ENCODE peak calls at places on chromosome 16, in four cellular contexts. One of them, this sample, is unnamed.

GRCh38 chr16:19135896-19136438 is 22.2 kb downstream of the ITPRIPL2 start:
- DNase-seq in astrocyte of the spinal cord: peak
- DNase-seq in effector memory CD4-positive, alpha-beta T cell: no peak
- DNase-seq in AG10803: peak
- DNase-seq in this sample: no peak

GRCh38 chr16:85767569-85767968 is 16.7 kb upstream of the C16orf74 start:
- DNase-seq in astrocyte of the spinal cord: peak
- DNase-seq in effector memory CD4-positive, alpha-beta T cell: no peak
- DNase-seq in AG10803: peak
- DNase-seq in this sample: no peak

GRCh38 chr16:12236491-12237030 is 260.0 kb downstream of the SNX29 start:
- DNase-seq in astrocyte of the spinal cord: no peak
- DNase-seq in effector memory CD4-positive, alpha-beta T cell: no peak
- DNase-seq in AG10803: no peak
- DNase-seq in this sample: no peak

GRCh38 chr16:2016407-2016922 is 3.1 kb upstream of the NPW start:
- DNase-seq in astrocyte of the spinal cord: no peak
- DNase-seq in effector memory CD4-positive, alpha-beta T cell: no peak
- DNase-seq in AG10803: no peak
- DNase-seq in this sample: no peak

GRCh38 chr16:85173981-85174751 is 61.9 kb upstream of the CIBAR2 start:
- DNase-seq in astrocyte of the spinal cord: peak
- DNase-seq in effector memory CD4-positive, alpha-beta T cell: no peak
- DNase-seq in AG10803: peak
- DNase-seq in this sample: peak

GRCh38 chr16:84925773-84926372 is 85.5 kb downstream of the ZDHHC7 start:
- DNase-seq in astrocyte of the spinal cord: no peak
- DNase-seq in effector memory CD4-positive, alpha-beta T cell: no peak
- DNase-seq in AG10803: no peak
- DNase-seq in this sample: no peak

GRCh38 chr16:21656795-21657768 is 4.7 kb upstream of the IGSF6 start:
- DNase-seq in astrocyte of the spinal cord: peak
- DNase-seq in effector memory CD4-positive, alpha-beta T cell: no peak
- DNase-seq in AG10803: peak
- DNase-seq in this sample: peak

GRCh38 chr16:72946474-72947194 is 101.3 kb downstream of the ZFHX3 start:
- DNase-seq in astrocyte of the spinal cord: no peak
- DNase-seq in effector memory CD4-positive, alpha-beta T cell: no peak
- DNase-seq in AG10803: no peak
- DNase-seq in this sample: no peak

GRCh38 chr16:50879873-50880695 is 138.2 kb downstream of the CYLD start:
- DNase-seq in astrocyte of the spinal cord: no peak
- DNase-seq in effector memory CD4-positive, alpha-beta T cell: no peak
- DNase-seq in AG10803: no peak
- DNase-seq in this sample: no peak

GRCh38 chr16:2819179-2819938 is 2.3 kb downstream of the PRSS21 start:
- DNase-seq in astrocyte of the spinal cord: no peak
- DNase-seq in effector memory CD4-positive, alpha-beta T cell: no peak
- DNase-seq in AG10803: no peak
- DNase-seq in this sample: no peak

GRCh38 chr16:24035127-24035842 is 199.5 kb downstream of the PRKCB start:
- DNase-seq in astrocyte of the spinal cord: no peak
- DNase-seq in effector memory CD4-positive, alpha-beta T cell: peak
- DNase-seq in AG10803: no peak
- DNase-seq in this sample: no peak

GRCh38 chr16:1674751-1675664 is 3.1 kb upstream of the JPT2 start:
- DNase-seq in astrocyte of the spinal cord: peak
- DNase-seq in effector memory CD4-positive, alpha-beta T cell: no peak
- DNase-seq in AG10803: peak
- DNase-seq in this sample: no peak

GRCh38 chr16:80932725-80933124 is 74.0 kb downstream of the CMC2 start:
- DNase-seq in astrocyte of the spinal cord: peak
- DNase-seq in effector memory CD4-positive, alpha-beta T cell: no peak
- DNase-seq in AG10803: peak
- DNase-seq in this sample: no peak

GRCh38 chr16:77297996-77298637 is 98.9 kb downstream of the SYCE1L start:
- DNase-seq in astrocyte of the spinal cord: peak
- DNase-seq in effector memory CD4-positive, alpha-beta T cell: no peak
- DNase-seq in AG10803: no peak
- DNase-seq in this sample: no peak

GRCh38 chr16:77594057-77594456 is 128.3 kb upstream of the NUDT7 start:
- DNase-seq in astrocyte of the spinal cord: no peak
- DNase-seq in effector memory CD4-positive, alpha-beta T cell: no peak
- DNase-seq in AG10803: no peak
- DNase-seq in this sample: no peak

GRCh38 chr16:1389762-1390161 is 24.7 kb downstream of the UNKL start:
- DNase-seq in astrocyte of the spinal cord: no peak
- DNase-seq in effector memory CD4-positive, alpha-beta T cell: no peak
- DNase-seq in AG10803: no peak
- DNase-seq in this sample: no peak

GRCh38 chr16:85052536-85052935 is 24.9 kb downstream of the KIAA0513 start:
- DNase-seq in astrocyte of the spinal cord: peak
- DNase-seq in effector memory CD4-positive, alpha-beta T cell: no peak
- DNase-seq in AG10803: no peak
- DNase-seq in this sample: no peak

GRCh38 chr16:80914379-80915078 is 92.2 kb downstream of the CMC2 start:
- DNase-seq in astrocyte of the spinal cord: no peak
- DNase-seq in effector memory CD4-positive, alpha-beta T cell: no peak
- DNase-seq in AG10803: no peak
- DNase-seq in this sample: no peak

GRCh38 chr16:2151188-2152091 is 3.0 kb downstream of the RAB26 start:
- DNase-seq in astrocyte of the spinal cord: no peak
- DNase-seq in effector memory CD4-positive, alpha-beta T cell: no peak
- DNase-seq in AG10803: no peak
- DNase-seq in this sample: peak

GRCh38 chr16:74186589-74186988 is 110.0 kb upstream of the PSMD7 start:
- DNase-seq in astrocyte of the spinal cord: peak
- DNase-seq in effector memory CD4-positive, alpha-beta T cell: no peak
- DNase-seq in AG10803: peak
- DNase-seq in this sample: no peak

GRCh38 chr16:70724146-70725023 is 38.5 kb upstream of the MTSS2 start:
- DNase-seq in astrocyte of the spinal cord: no peak
- DNase-seq in effector memory CD4-positive, alpha-beta T cell: no peak
- DNase-seq in AG10803: no peak
- DNase-seq in this sample: no peak

GRCh38 chr16:48244080-48244862 is at the start of gene LONP2:
- DNase-seq in astrocyte of the spinal cord: peak
- DNase-seq in effector memory CD4-positive, alpha-beta T cell: peak
- DNase-seq in AG10803: peak
- DNase-seq in this sample: peak

GRCh38 chr16:72847187-72848044 is 200.5 kb downstream of the ZFHX3 start:
- DNase-seq in astrocyte of the spinal cord: peak
- DNase-seq in effector memory CD4-positive, alpha-beta T cell: no peak
- DNase-seq in AG10803: peak
- DNase-seq in this sample: no peak

GRCh38 chr16:18943414-18943813 is 17.2 kb upstream of the SMG1 start:
- DNase-seq in astrocyte of the spinal cord: no peak
- DNase-seq in effector memory CD4-positive, alpha-beta T cell: no peak
- DNase-seq in AG10803: no peak
- DNase-seq in this sample: no peak

GRCh38 chr16:14420721-14421488 is 209.2 kb downstream of the PARN start:
- DNase-seq in astrocyte of the spinal cord: no peak
- DNase-seq in effector memory CD4-positive, alpha-beta T cell: no peak
- DNase-seq in AG10803: no peak
- DNase-seq in this sample: no peak

GRCh38 chr16:1610841-1611653 is 825 bp downstream of the IFT140 start:
- DNase-seq in astrocyte of the spinal cord: no peak
- DNase-seq in effector memory CD4-positive, alpha-beta T cell: no peak
- DNase-seq in AG10803: no peak
- DNase-seq in this sample: no peak

GRCh38 chr16:29996773-29997250 is 771 bp downstream of the INO80E start:
- DNase-seq in astrocyte of the spinal cord: no peak
- DNase-seq in effector memory CD4-positive, alpha-beta T cell: no peak
- DNase-seq in AG10803: no peak
- DNase-seq in this sample: no peak

GRCh38 chr16:7268182-7268581 is 64.5 kb upstream of the RBFOX1 start:
- DNase-seq in astrocyte of the spinal cord: no peak
- DNase-seq in effector memory CD4-positive, alpha-beta T cell: no peak
- DNase-seq in AG10803: no peak
- DNase-seq in this sample: peak

GRCh38 chr16:2364638-2365210 is 24.2 kb upstream of the ABCA3 start:
- DNase-seq in astrocyte of the spinal cord: no peak
- DNase-seq in effector memory CD4-positive, alpha-beta T cell: no peak
- DNase-seq in AG10803: no peak
- DNase-seq in this sample: peak

GRCh38 chr16:53506254-53506653 is 3.2 kb upstream of the AKTIP start:
- DNase-seq in astrocyte of the spinal cord: no peak
- DNase-seq in effector memory CD4-positive, alpha-beta T cell: no peak
- DNase-seq in AG10803: no peak
- DNase-seq in this sample: no peak

GRCh38 chr16:81095653-81095952 is 592 bp downstream of the GCSH start:
- DNase-seq in astrocyte of the spinal cord: peak
- DNase-seq in effector memory CD4-positive, alpha-beta T cell: no peak
- DNase-seq in AG10803: no peak
- DNase-seq in this sample: no peak

GRCh38 chr16:58348986-58349385 is 43.3 kb upstream of the GINS3 start:
- DNase-seq in astrocyte of the spinal cord: no peak
- DNase-seq in effector memory CD4-positive, alpha-beta T cell: no peak
- DNase-seq in AG10803: no peak
- DNase-seq in this sample: no peak
- H3K4me3 ChIP-seq in astrocyte of the spinal cord: no peak
- H3K4me3 ChIP-seq in effector memory CD4-positive, alpha-beta T cell: no peak
- H3K4me3 ChIP-seq in AG10803: no peak
- H3K4me3 ChIP-seq in this sample: no peak

DNA sequence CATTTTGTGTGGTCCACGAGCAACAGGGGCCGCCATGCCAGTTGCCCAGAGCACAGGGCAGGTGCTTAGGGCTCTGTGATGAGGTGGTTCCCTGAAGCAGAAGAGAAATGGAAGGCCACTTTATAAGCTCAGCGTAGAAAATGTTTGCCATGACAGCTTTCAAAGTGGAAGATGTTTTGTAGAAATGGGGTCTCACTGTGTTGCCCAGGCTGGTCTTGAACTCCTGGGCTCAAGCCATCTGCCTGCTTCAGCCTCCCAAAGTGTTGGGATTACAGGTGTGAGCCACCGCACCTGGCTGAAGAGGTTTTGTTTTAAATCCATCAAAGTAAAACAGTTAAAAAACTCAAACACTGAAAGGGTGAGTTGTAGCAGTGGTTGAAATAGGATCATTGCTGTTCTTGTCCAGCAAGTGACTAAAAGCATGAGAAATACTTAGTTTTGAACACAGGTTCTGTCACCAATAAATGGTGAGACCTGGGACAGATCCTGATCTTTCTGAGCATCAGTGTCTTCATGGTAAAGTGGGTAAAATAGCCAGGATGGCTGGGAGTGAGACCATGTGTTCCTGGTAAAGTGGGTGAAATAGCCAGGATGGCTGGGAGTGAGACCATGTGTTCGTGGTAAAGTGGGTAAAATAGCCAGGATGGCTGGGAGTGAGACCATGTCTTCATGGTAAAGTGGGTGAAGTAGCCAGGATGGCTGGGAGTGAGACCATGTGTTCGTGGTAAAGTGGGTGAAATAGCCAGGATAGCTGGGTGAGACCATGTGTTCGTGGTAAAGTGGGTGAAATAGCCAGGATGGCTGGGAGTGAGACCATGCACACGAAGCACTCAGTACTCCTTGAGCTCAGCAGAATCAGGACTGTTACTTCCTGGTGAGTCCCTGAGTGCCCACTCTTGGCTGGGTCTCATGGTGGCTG is 46.0 kb downstream of the BANP start:
- DNase-seq in astrocyte of the spinal cord: no peak
- DNase-seq in effector memory CD4-positive, alpha-beta T cell: no peak
- DNase-seq in AG10803: peak
- DNase-seq in this sample: no peak
- H3K4me3 ChIP-seq in astrocyte of the spinal cord: no peak
- H3K4me3 ChIP-seq in effector memory CD4-positive, alpha-beta T cell: no peak
- H3K4me3 ChIP-seq in AG10803: no peak
- H3K4me3 ChIP-seq in this sample: no peak

GRCh38 chr16:9827062-9827752 is 355.0 kb downstream of the GRIN2A start:
- DNase-seq in astrocyte of the spinal cord: no peak
- DNase-seq in effector memory CD4-positive, alpha-beta T cell: no peak
- DNase-seq in AG10803: no peak
- DNase-seq in this sample: no peak
- H3K4me3 ChIP-seq in astrocyte of the spinal cord: no peak
- H3K4me3 ChIP-seq in effector memory CD4-positive, alpha-beta T cell: no peak
- H3K4me3 ChIP-seq in AG10803: no peak
- H3K4me3 ChIP-seq in this sample: no peak

DNA sequence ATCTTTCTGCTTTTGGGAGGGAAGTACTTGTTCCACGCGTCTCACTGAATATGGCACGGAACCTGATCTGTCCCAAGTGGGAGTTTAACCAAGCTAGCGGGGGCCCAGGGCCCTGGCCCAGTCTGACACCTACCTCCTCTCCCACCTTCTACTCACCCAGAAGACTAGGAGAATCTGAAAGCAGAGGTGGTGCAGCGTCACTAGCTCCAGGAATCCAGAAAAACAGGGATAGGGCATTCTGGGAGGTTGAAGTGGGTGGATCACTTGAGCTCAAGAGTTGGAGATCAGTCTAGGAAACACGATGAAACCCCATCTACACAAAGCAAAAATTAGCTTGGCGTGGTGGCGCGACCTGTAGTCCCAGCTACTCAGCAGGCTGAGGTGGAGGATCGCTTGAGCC is 163.5 kb upstream of the ZNF267 start:
- DNase-seq in astrocyte of the spinal cord: no peak
- DNase-seq in effector memory CD4-positive, alpha-beta T cell: no peak
- DNase-seq in AG10803: no peak
- DNase-seq in this sample: no peak
- H3K4me3 ChIP-seq in astrocyte of the spinal cord: no peak
- H3K4me3 ChIP-seq in effector memory CD4-positive, alpha-beta T cell: no peak
- H3K4me3 ChIP-seq in AG10803: no peak
- H3K4me3 ChIP-seq in this sample: no peak